ENCODE peak calls at places on chromosomes 13 and 19, in seven cellular contexts. B, L, N, M, F, J and A are unnamed samples.

GRCh38 chr13:38957794-38958592 is 32.6 kb downstream of the STOML3 start:
- DNase-seq in B (no peak), L (no peak), N (no peak), M (no peak), F (no peak), J (no peak), A (no peak)

GRCh38 chr13:75507027-75508001 is 25.3 kb upstream of the TBC1D4 start:
- DNase-seq in B (no peak), L (peak; percentile 19), N (no peak), M (peak; percentile 35), F (no peak), J (no peak), A (no peak)

GRCh38 chr13:22828081-22828480 is 352.7 kb upstream of the SGCG start:
- DNase-seq in B (no peak), L (no peak), N (no peak), M (peak; percentile 0), F (no peak), J (no peak), A (no peak)

GRCh38 chr19:40661616-40662015 is 28.8 kb downstream of the NUMBL start:
- DNase-seq in B (no peak), L (no peak), N (no peak), M (no peak), F (no peak), J (no peak), A (no peak)

GRCh38 chr19:42561512-42561911 is 33.2 kb downstream of the CEACAM8 start:
- DNase-seq in B (no peak), L (no peak), N (no peak), M (no peak), F (no peak), J (no peak), A (no peak)

GRCh38 chr13:83798731-83799130 is 83.5 kb downstream of the SLITRK1 start:
- DNase-seq in B (no peak), L (no peak), N (no peak), M (peak; percentile 22), F (no peak), J (no peak), A (no peak)

GRCh38 chr13:40987606-40988280 is 31.4 kb downstream of the ELF1 start:
- DNase-seq in B (no peak), L (no peak), N (no peak), M (no peak), F (no peak), J (no peak), A (no peak)

GRCh38 chr19:34244611-34245299 is 9.6 kb upstream of the GARRE1 start:
- DNase-seq in B (no peak), L (no peak), N (no peak), M (peak; percentile 56), F (no peak), J (no peak), A (no peak)